ENCODE peak calls at places on chromosomes 7 and 10, in ten cellular contexts. B, F, L, U, D, X, P, W, M and Q are unnamed samples.

GRCh38 chr10:79446451-79447020 is 1.1 kb upstream of the ZCCHC24 start:
- DNase-seq in L (peak; percentile 63), B (no peak), W (no peak), X (no peak), U (no peak), M (peak; percentile 80), F (no peak), D (no peak), P (no peak), Q (peak; percentile 78)

GRCh38 chr7:116434820-116435341 is 64.7 kb upstream of the CAV2 start:
- DNase-seq in F (no peak), U (peak; percentile 87), B (no peak), D (peak; percentile 65), M (no peak), W (no peak), X (no peak), L (no peak), P (no peak), Q (no peak)

GRCh38 chr10:11793762-11794479 is 29.2 kb upstream of the PROSER2 start:
- DNase-seq in D (peak; percentile 81), B (peak; percentile 87), M (peak; percentile 65), L (no peak), U (peak; percentile 40), P (no peak), F (no peak), W (peak; percentile 93), X (no peak), Q (no peak)

GRCh38 chr10:62459072-62459471 is 84.9 kb downstream of the ZNF365 start:
- DNase-seq in W (no peak), D (peak; percentile 12), F (no peak), B (no peak), L (no peak), P (no peak), X (no peak), U (no peak), M (peak; percentile 37), Q (no peak)

GRCh38 chr10:97582169-97582568 is 2.0 kb upstream of the HOGA1 start:
- DNase-seq in D (no peak), M (no peak), L (no peak), U (no peak), W (no peak), P (no peak), B (no peak), F (no peak), X (no peak), Q (no peak)

GRCh38 chr7:155439311-155440017 is 18.5 kb upstream of the EN2 start:
- DNase-seq in U (no peak), D (no peak), M (no peak), P (no peak), F (no peak), X (no peak), B (no peak), W (no peak), L (no peak), Q (no peak)

GRCh38 chr7:47228386-47229014 is 353.4 kb downstream of the TNS3 start:
- DNase-seq in L (peak; percentile 39), D (no peak), F (no peak), X (no peak), U (no peak), W (no peak), B (no peak), P (peak; percentile 46), M (no peak), Q (no peak)

GRCh38 chr7:156544199-156544598 is 96.4 kb upstream of the RNF32 start:
- DNase-seq in B (no peak), U (no peak), P (no peak), D (no peak), F (no peak), W (no peak), X (no peak), L (no peak), M (no peak), Q (no peak)

GRCh38 chr10:34102917-34103506 is 712.1 kb downstream of the PARD3 start:
- DNase-seq in M (no peak), F (no peak), L (no peak), X (no peak), W (no peak), D (no peak), P (no peak), B (no peak), U (no peak), Q (no peak)

GRCh38 chr10:91605968-91606367 is 26.9 kb downstream of the PPP1R3C start:
- DNase-seq in X (no peak), F (no peak), L (no peak), U (no peak), M (no peak), D (no peak), P (no peak), W (no peak), B (no peak), Q (no peak)

DNA sequence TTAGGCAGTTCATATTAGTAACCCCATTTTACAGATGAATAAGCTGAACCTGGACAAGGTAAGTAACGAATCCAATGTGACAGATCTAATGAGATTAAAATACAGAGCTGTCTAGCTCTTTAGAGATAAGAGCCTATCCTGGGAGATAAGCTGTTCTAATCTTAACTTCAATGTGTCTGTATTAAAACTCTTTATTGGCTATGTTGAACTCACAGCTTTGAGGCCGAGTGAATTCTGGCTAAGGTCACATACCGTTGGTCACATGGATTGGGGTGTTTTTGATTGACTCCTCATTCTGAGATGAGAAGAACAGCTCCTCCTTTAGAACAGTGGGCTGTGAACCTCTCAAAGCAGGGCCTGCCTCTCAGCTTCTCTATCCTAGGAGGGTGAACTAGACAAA is 113.4 kb upstream of the EEPD1 start:
- DNase-seq in M (no peak), W (no peak), B (no peak), P (no peak), U (no peak), D (no peak), F (no peak), L (no peak), X (no peak), Q (no peak)
- H3K4me3 ChIP-seq in M (no peak overlapping the region), W (no peak overlapping the region), B (no peak overlapping the region), P (no peak overlapping the region), U (no peak overlapping the region), D (no peak overlapping the region), F (no peak overlapping the region), L (no peak overlapping the region), X (no peak overlapping the region), Q (no peak overlapping the region)

GRCh38 chr10:87817291-87817872 is 644 bp downstream of the ATAD1 start:
- DNase-seq in D (peak; percentile 0), X (no peak), B (peak; percentile 9), W (no peak), L (no peak), U (no peak), F (no peak), P (peak; percentile 49), M (no peak), Q (no peak)
- H3K4me3 ChIP-seq in D (peak overlapping the region; percentile 87), X (peak overlapping the region; percentile 73), B (peak overlapping the region; percentile 76), W (peak overlapping the region; percentile 88), L (peak overlapping the region; percentile 68), U (peak overlapping the region; percentile 67), F (peak overlapping the region; percentile 89), P (peak overlapping the region; percentile 86), M (peak overlapping the region; percentile 59), Q (peak overlapping the region; percentile 81)

GRCh38 chr10:13955426-13955825 is 368.7 kb downstream of the PRPF18 start:
- DNase-seq in W (no peak), D (no peak), L (no peak), B (no peak), P (no peak), X (no peak), U (no peak), F (no peak), M (no peak), Q (no peak)
- H3K4me3 ChIP-seq in W (no peak overlapping the region), D (no peak overlapping the region), L (no peak overlapping the region), B (no peak overlapping the region), P (no peak overlapping the region), X (no peak overlapping the region), U (no peak overlapping the region), F (no peak overlapping the region), M (no peak overlapping the region), Q (no peak overlapping the region)

GRCh38 chr10:855079-855478 is 76.4 kb downstream of the LARP4B start:
- DNase-seq in X (no peak), U (no peak), D (no peak), P (no peak), F (no peak), B (no peak), M (no peak), W (no peak), L (no peak), Q (no peak)
- H3K4me3 ChIP-seq in X (no peak overlapping the region), U (no peak overlapping the region), D (no peak overlapping the region), P (no peak overlapping the region), F (no peak overlapping the region), B (no peak overlapping the region), M (no peak overlapping the region), W (no peak overlapping the region), L (no peak overlapping the region), Q (no peak overlapping the region)

GRCh38 chr7:36188923-36189322 is 35.9 kb downstream of the EEPD1 start:
- DNase-seq in X (no peak), M (no peak), B (no peak), F (no peak), D (no peak), L (no peak), U (no peak), W (no peak), P (no peak), Q (no peak)

GRCh38 chr7:36192877-36193276 is 39.8 kb downstream of the EEPD1 start:
- DNase-seq in M (no peak), W (no peak), X (no peak), D (no peak), L (no peak), P (no peak), U (no peak), B (no peak), F (no peak), Q (no peak)

GRCh38 chr7:36190447-36191291 is 37.6 kb downstream of the EEPD1 start:
- DNase-seq in U (no peak), D (no peak), P (peak; percentile 41), B (no peak), L (no peak), X (no peak), F (no peak), W (no peak), M (no peak), Q (peak; percentile 32)

GRCh38 chr7:36192050-36192824 is 39.2 kb downstream of the EEPD1 start:
- DNase-seq in X (no peak), M (peak; percentile 21), U (no peak), B (no peak), F (no peak), P (peak; percentile 65), L (no peak), W (no peak), D (peak; percentile 23), Q (no peak)

GRCh38 chr7:36191292-36191920 is 38.4 kb downstream of the EEPD1 start:
- DNase-seq in F (no peak), W (no peak), B (no peak), D (no peak), P (peak; percentile 33), U (no peak), M (no peak), X (no peak), L (no peak), Q (no peak)
- H3K4me3 ChIP-seq in F (no peak overlapping the region), W (no peak overlapping the region), B (no peak overlapping the region), D (no peak overlapping the region), P (peak overlapping the region; percentile 56), U (no peak overlapping the region), M (no peak overlapping the region), X (no peak overlapping the region), L (no peak overlapping the region), Q (no peak overlapping the region)